ENCODE peak calls at places on chromosomes 13 and 19, in five cellular contexts. L is cardiac muscle cell; Q is central memory CD4-positive, alpha-beta T cell; E is anterior cingulate cortex; J is stimulated activated CD8-positive, alpha-beta memory T cell treated with anti-CD3 and anti-CD28 coated beads, Interleukin-15, amount 100 ng/mL, for 24 hours. G is an unnamed sample.

GRCh38 chr19:32896516-32897214 is 27.1 kb upstream of the SLC7A9 start:
- DNase-seq in J (no peak), Q (no peak), E (no peak), L (no peak), G (no peak)

GRCh38 chr19:33302175-33302973 is at the start of gene CEBPA:
- DNase-seq in E (peak), Q (peak), L (peak), J (no peak), G (peak)

GRCh38 chr13:29505511-29505910 is 90.0 kb downstream of the SLC7A1 start:
- DNase-seq in L (no peak), J (no peak), E (no peak), Q (no peak), G (no peak)

GRCh38 chr13:37175996-37176395 is 70.5 kb upstream of the CSNK1A1L start:
- DNase-seq in L (no peak), Q (no peak), E (no peak), J (no peak), G (no peak)

GRCh38 chr19:58181902-58182576 is 822 bp upstream of the ZNF274 start:
- DNase-seq in L (peak), Q (peak), E (no peak), J (no peak), G (peak)

GRCh38 chr13:48431987-48432615 is 19.2 kb upstream of the LPAR6 start:
- DNase-seq in Q (no peak), J (no peak), E (no peak), L (no peak), G (no peak)

GRCh38 chr19:30587869-30588268 is 215.7 kb downstream of the ZNF536 start:
- DNase-seq in Q (no peak), J (no peak), L (no peak), E (no peak), G (no peak)

GRCh38 chr13:113664751-113665581 is 2.1 kb upstream of the GRK1 start:
- DNase-seq in L (no peak), J (no peak), Q (no peak), E (no peak), G (no peak)

GRCh38 chr19:7718668-7719067 is 13.2 kb downstream of the CLEC4G start:
- DNase-seq in Q (no peak), J (no peak), E (no peak), L (no peak), G (no peak)

GRCh38 chr13:24053505-24054251 is 106.8 kb upstream of the SPATA13 start:
- DNase-seq in L (peak), Q (peak), E (peak), J (no peak), G (peak)

GRCh38 chr13:51764184-51765141 is 39.5 kb downstream of the DHRS12 start:
- DNase-seq in J (no peak), Q (peak), E (peak), L (peak), G (no peak)

GRCh38 chr19:5356918-5357317 is 16.3 kb upstream of the PTPRS start:
- DNase-seq in J (no peak), Q (no peak), L (no peak), E (no peak), G (no peak)

GRCh38 chr13:40438999-40439797 is 227.2 kb downstream of the FOXO1 start:
- DNase-seq in J (no peak), Q (no peak), E (no peak), L (no peak), G (no peak)

GRCh38 chr19:47226426-47227346 is 4.3 kb downstream of the BBC3 start:
- DNase-seq in L (peak), E (peak), J (no peak), Q (peak), G (no peak)